ENCODE peak calls at places on chromosomes 11 and 22, in six cellular contexts. K, X, B, U, M and Z are unnamed samples.

GRCh38 chr11:100908746-100909145 is 220.9 kb downstream of the PGR start:
- DNase-seq in K (no peak), X (peak), B (no peak), U (no peak), M (peak), Z (no peak)

GRCh38 chr11:68533945-68534344 is 73.4 kb downstream of the PPP6R3 start:
- DNase-seq in K (no peak), X (no peak), B (no peak), U (no peak), M (no peak), Z (no peak)

GRCh38 chr22:19085233-19086043 is 36.8 kb downstream of the DGCR2 start:
- DNase-seq in K (no peak), X (peak), B (no peak), U (no peak), M (peak), Z (no peak)

GRCh38 chr22:33519140-33519973 is 400.9 kb downstream of the LARGE1 start:
- DNase-seq in K (no peak), X (peak), B (no peak), U (no peak), M (peak), Z (peak)

GRCh38 chr11:119897046-119897440 is 168.0 kb upstream of the NECTIN1 start:
- DNase-seq in K (no peak), X (no peak), B (no peak), U (no peak), M (no peak), Z (no peak)

GRCh38 chr11:70505761-70506657 is 107.7 kb downstream of the CTTN start:
- DNase-seq in K (peak), X (no peak), B (peak), U (no peak), M (no peak), Z (no peak)

GRCh38 chr22:44402196-44403111 is 89.7 kb upstream of the SHISAL1 start:
- DNase-seq in K (peak), X (no peak), B (peak), U (no peak), M (no peak), Z (no peak)

GRCh38 chr11:78065239-78065638 is 1.6 kb downstream of the THRSP start:
- DNase-seq in K (no peak), X (no peak), B (no peak), U (no peak), M (no peak), Z (no peak)

GRCh38 chr22:46050451-46050845 is 73.5 kb upstream of the WNT7B start:
- DNase-seq in K (peak), X (no peak), B (peak), U (no peak), M (no peak), Z (no peak)

GRCh38 chr11:133821776-133822175 is 23.5 kb downstream of the SPATA19 start:
- DNase-seq in K (peak), X (peak), B (no peak), U (peak), M (peak), Z (peak)

GRCh38 chr22:17913705-17914282 is 110.6 kb downstream of the MICAL3 start:
- DNase-seq in K (no peak), X (peak), B (no peak), U (no peak), M (no peak), Z (no peak)

GRCh38 chr11:92383430-92383829 is 158.8 kb downstream of the FAT3 start:
- DNase-seq in K (no peak), X (peak), B (no peak), U (no peak), M (peak), Z (no peak)

GRCh38 chr11:2306971-2307732 is 5.3 kb downstream of the TSPAN32 start:
- DNase-seq in K (no peak), X (peak), B (no peak), U (no peak), M (peak), Z (no peak)

GRCh38 chr11:70872950-70873735 is 379.2 kb downstream of the SHANK2 start:
- DNase-seq in K (no peak), X (no peak), B (no peak), U (no peak), M (no peak), Z (no peak)

GRCh38 chr22:27853404-27853803 is 51.8 kb upstream of the MN1 start:
- DNase-seq in K (peak), X (peak), B (no peak), U (no peak), M (peak), Z (no peak)

GRCh38 chr22:45889539-45890350 is 87.2 kb downstream of the WNT7B start:
- DNase-seq in K (peak), X (no peak), B (peak), U (no peak), M (peak), Z (no peak)

GRCh38 chr11:126352934-126353801 is 2.3 kb upstream of the ST3GAL4 start:
- DNase-seq in K (no peak), X (peak), B (no peak), U (no peak), M (peak), Z (no peak)

GRCh38 chr11:3840870-3841425 is at the start of gene RHOG:
- DNase-seq in K (peak), X (peak), B (peak), U (peak), M (no peak), Z (peak)

GRCh38 chr11:120139316-120140069 is 1.6 kb upstream of the TRIM29 start:
- DNase-seq in K (no peak), X (no peak), B (no peak), U (no peak), M (no peak), Z (no peak)

GRCh38 chr11:72930011-72930410 is 115.8 kb downstream of the ATG16L2 start:
- DNase-seq in K (no peak), X (no peak), B (no peak), U (no peak), M (peak), Z (no peak)

GRCh38 chr11:78196661-78197091 is 8.0 kb downstream of the USP35 start:
- DNase-seq in K (no peak), X (no peak), B (no peak), U (no peak), M (no peak), Z (no peak)

GRCh38 chr22:46454233-46454909 is 83.0 kb downstream of the CELSR1 start:
- DNase-seq in K (no peak), X (no peak), B (no peak), U (no peak), M (no peak), Z (no peak)

GRCh38 chr11:87454246-87454645 is 416.5 kb downstream of the TMEM135 start:
- DNase-seq in K (peak), X (no peak), B (no peak), U (no peak), M (no peak), Z (no peak)

GRCh38 chr11:78156081-78156844 is 16.8 kb upstream of the ALG8 start:
- DNase-seq in K (no peak), X (no peak), B (no peak), U (no peak), M (no peak), Z (no peak)

GRCh38 chr22:32949719-32950118 is 108.5 kb downstream of the SYN3 start:
- DNase-seq in K (no peak), X (no peak), B (no peak), U (no peak), M (no peak), Z (no peak)

GRCh38 chr22:27135582-27135981 is 478.2 kb downstream of the MIAT start:
- DNase-seq in K (no peak), X (peak), B (no peak), U (no peak), M (peak), Z (no peak)

GRCh38 chr11:129277216-129277838 is 85.2 kb upstream of the ARHGAP32 start:
- DNase-seq in K (no peak), X (peak), B (no peak), U (no peak), M (no peak), Z (no peak)

GRCh38 chr11:23540101-23540561 is 679.9 kb upstream of the CCDC179 start:
- DNase-seq in K (no peak), X (peak), B (no peak), U (no peak), M (peak), Z (peak)

GRCh38 chr22:24060375-24060788 is 49.3 kb downstream of the CABIN1 start:
- DNase-seq in K (no peak), X (peak), B (no peak), U (no peak), M (peak), Z (no peak)

GRCh38 chr11:5476184-5476819 is 12.2 kb upstream of the OR52D1 start:
- DNase-seq in K (peak), X (peak), B (no peak), U (no peak), M (peak), Z (peak)

GRCh38 chr11:66044757-66045156 is 4.2 kb downstream of the GAL3ST3 start:
- DNase-seq in K (no peak), X (no peak), B (no peak), U (no peak), M (no peak), Z (no peak)

GRCh38 chr11:121426476-121427454 is 25.3 kb upstream of the SORL1 start:
- DNase-seq in K (peak), X (no peak), B (peak), U (peak), M (no peak), Z (peak)

GRCh38 chr22:20554824-20555223 is 47.4 kb downstream of the MED15 start:
- DNase-seq in K (no peak), X (no peak), B (peak), U (no peak), M (no peak), Z (no peak)

GRCh38 chr11:111549196-111549868 is 8.8 kb downstream of the LAYN start:
- DNase-seq in K (no peak), X (no peak), B (no peak), U (no peak), M (no peak), Z (no peak)

GRCh38 chr11:34860034-34860433 is 56.1 kb downstream of the APIP start:
- DNase-seq in K (no peak), X (peak), B (peak), U (no peak), M (no peak), Z (no peak)

GRCh38 chr11:57491371-57492061 is 24.0 kb downstream of the SLC43A1 start:
- DNase-seq in K (peak), X (peak), B (peak), U (no peak), M (peak), Z (peak)

GRCh38 chr11:111963786-111964385 is 26.7 kb downstream of the DIXDC1 start:
- DNase-seq in K (no peak), X (peak), B (no peak), U (no peak), M (no peak), Z (no peak)

GRCh38 chr22:37317698-37318210 is 35.4 kb downstream of the CYTH4 start:
- DNase-seq in K (no peak), X (no peak), B (no peak), U (no peak), M (no peak), Z (no peak)

GRCh38 chr22:37319469-37319868 is 37.2 kb downstream of the CYTH4 start:
- DNase-seq in K (no peak), X (no peak), B (no peak), U (no peak), M (no peak), Z (no peak)

GRCh38 chr22:37316405-37316804 is 34.1 kb downstream of the CYTH4 start:
- DNase-seq in K (no peak), X (no peak), B (no peak), U (no peak), M (no peak), Z (no peak)

GRCh38 chr22:37316875-37317371 is 34.6 kb downstream of the CYTH4 start:
- DNase-seq in K (peak), X (peak), B (peak), U (peak), M (peak), Z (peak)

GRCh38 chr22:37318255-37319109 is 36.2 kb downstream of the CYTH4 start:
- DNase-seq in K (no peak), X (no peak), B (no peak), U (no peak), M (no peak), Z (no peak)
- TF ChIP-seq CTCF in K (no peak), X (no peak), B (no peak), U (no peak), M (no peak), Z (no peak)

DNA sequence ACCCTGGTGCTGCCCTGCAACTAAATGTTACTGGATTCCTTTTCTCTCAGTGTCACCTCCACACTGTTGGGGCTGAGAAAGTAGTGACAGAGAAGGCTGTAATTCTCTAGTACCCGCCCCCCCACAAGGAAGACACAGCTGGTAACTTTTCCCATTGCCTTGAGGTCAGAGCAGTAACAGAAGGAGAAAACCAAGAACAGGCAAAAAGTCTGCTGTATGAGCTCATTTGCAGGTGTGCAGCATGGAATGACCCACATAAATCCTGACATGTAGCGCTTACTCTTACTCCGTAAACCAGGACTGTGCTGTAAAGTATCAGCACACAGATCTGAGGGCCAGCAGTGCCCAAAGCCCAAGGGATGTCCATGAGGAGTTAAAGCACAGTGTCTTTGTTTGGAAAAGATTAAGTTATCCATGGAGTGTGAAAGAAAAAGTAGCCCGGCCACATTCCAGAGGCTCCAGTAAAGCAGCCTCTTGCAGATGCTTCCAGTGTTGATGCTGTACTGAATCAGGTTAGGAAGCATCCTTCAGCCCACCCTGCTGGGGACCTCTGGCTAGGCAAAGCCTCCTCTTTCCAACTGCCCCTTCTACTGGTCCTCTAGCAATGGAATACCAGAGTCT is 120.6 kb downstream of the PLEKHA7 start:
- DNase-seq in K (no peak), X (no peak), B (no peak), U (no peak), M (no peak), Z (no peak)
- TF ChIP-seq CTCF in K (no peak), X (no peak), B (no peak), U (no peak), M (no peak), Z (no peak)

GRCh38 chr11:75536786-75537629 is 11.3 kb upstream of the GDPD5 start:
- DNase-seq in K (no peak), X (peak), B (no peak), U (no peak), M (peak), Z (no peak)
- TF ChIP-seq CTCF in K (no peak), X (no peak), B (no peak), U (no peak), M (no peak), Z (no peak)

GRCh38 chr11:105824494-105825013 is 197.5 kb downstream of the MSANTD4 start:
- DNase-seq in K (peak), X (no peak), B (no peak), U (no peak), M (no peak), Z (no peak)
- TF ChIP-seq CTCF in K (no peak), X (no peak), B (no peak), U (no peak), M (no peak), Z (no peak)

GRCh38 chr11:45212566-45213315 is 66.3 kb downstream of the PRDM11 start:
- DNase-seq in K (no peak), X (no peak), B (peak), U (no peak), M (no peak), Z (peak)
- TF ChIP-seq CTCF in K (no peak), X (no peak), B (no peak), U (no peak), M (no peak), Z (peak)

DNA sequence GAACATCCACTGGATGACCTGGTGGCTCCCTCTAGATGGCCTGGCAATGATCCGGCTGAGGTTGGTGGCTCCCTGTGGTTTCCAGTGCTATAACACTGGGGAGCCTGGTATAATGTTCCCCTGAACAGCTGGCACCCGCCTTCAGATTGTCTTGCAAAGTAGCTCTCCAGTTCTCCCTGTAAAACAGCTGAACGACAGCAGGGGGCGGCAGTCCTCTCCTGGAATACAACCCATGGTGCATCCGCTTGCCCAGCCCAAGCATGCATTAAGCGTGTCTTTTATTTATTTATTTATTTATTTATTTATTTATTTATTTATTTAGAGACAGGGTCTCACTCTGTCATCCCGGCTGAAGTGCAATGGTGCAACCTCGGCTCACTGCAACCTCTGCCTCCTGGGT is 258.9 kb downstream of the BUD13 start:
- DNase-seq in K (peak), X (peak), B (no peak), U (no peak), M (peak), Z (peak)
- TF ChIP-seq CTCF in K (peak), X (peak), B (no peak), U (peak), M (peak), Z (peak)

GRCh38 chr11:116928845-116929244 is 91.4 kb upstream of the APOA1 start:
- DNase-seq in K (no peak), X (no peak), B (no peak), U (no peak), M (no peak), Z (no peak)

GRCh38 chr11:116929393-116930090 is 92.1 kb upstream of the APOA1 start:
- DNase-seq in K (no peak), X (peak), B (no peak), U (no peak), M (peak), Z (no peak)

GRCh38 chr11:116925050-116925449 is 87.6 kb upstream of the APOA1 start:
- DNase-seq in K (no peak), X (no peak), B (no peak), U (no peak), M (no peak), Z (no peak)

GRCh38 chr11:116928102-116928777 is 90.8 kb upstream of the APOA1 start:
- DNase-seq in K (no peak), X (no peak), B (no peak), U (no peak), M (no peak), Z (no peak)

DNA sequence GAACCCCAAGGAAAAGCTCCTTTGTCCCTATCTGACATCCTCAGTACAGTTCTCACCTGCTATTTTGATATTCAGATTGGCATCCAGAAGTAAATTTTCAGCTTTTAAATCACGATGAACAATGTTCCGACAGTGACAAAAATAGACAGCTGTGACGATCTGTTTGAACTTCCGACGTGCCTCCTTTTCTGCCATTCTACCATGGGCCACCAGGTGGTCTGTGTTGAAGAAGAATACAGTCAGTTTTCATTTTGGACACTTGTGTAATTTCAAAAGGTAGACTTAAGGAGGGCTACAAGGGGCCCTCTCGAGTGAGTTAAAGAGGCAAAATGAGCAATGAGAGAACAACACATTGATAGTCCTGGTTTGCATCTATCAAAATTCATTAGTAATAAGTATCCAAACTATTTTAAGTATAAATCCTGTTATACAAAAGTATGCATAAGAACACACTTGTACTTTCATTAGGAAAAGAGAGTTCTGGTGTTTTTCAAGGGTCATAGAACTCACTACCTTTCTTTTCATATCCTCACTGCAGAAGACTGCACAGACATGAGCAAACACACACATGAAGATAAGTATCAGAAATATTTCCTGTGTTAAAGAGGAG is 89.8 kb upstream of the APOA1 start:
- DNase-seq in K (peak), X (peak), B (no peak), U (no peak), M (no peak), Z (no peak)
- TF ChIP-seq CTCF in K (peak), X (peak), B (peak), U (peak), M (peak), Z (peak)

DNA sequence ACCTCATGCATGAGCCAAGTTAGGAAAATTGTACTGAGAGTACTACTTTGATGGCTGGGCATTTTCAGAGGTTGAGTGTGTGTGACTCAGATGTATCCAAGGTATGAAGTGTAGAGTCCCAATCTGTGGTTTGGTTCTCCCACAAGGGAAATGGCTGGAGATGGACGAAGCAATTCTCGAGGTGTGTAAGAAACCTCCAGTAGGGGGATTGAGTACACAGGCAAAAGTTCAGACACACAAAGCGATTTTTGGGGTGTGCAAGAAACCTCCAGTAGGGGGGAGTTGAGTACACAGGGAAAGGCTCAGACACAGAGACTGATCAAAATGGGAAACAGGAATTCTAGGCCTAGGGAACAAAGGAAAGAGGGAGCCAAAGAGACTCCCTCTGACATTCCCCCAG is 1536.3 kb downstream of the FAM181B start:
- DNase-seq in K (no peak), X (no peak), B (no peak), U (no peak), M (no peak), Z (no peak)
- TF ChIP-seq CTCF in K (no peak), X (no peak), B (no peak), U (no peak), M (no peak), Z (no peak)

DNA sequence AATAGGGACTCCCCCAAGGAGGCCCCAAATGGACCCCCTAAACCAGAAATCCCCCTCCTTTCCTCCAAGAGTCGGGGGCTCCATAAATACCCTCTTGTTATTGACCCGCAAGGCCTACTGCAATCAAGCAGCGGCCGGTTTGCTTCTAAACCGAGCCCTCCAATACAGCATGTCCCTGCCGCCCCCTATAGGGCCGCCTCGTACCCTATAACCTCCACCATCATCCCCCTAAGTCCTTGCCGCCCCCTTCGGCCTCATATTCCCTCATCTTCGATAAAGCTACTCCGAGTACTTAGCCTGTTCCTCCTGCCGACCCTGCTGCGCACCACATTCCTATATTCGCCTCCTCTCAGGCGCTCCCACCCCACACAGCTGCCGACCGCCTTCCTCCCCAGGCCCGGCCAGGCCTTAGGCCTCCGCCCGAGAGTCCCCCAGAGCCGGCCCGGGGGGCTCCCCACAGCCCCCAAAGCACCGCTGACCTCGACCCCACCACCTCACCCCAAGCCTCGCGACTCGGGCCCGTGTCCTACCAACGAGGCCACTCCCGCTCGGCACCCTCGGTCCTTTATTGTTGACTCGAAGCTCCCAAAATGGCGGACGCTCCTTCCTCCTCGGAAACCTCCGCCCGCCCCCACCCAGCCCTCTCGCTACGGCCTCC is 478 bp downstream of the DDX6 start:
- DNase-seq in K (peak), X (peak), B (peak), U (no peak), M (peak), Z (peak)
- TF ChIP-seq CTCF in K (peak), X (peak), B (peak), U (no peak), M (peak), Z (peak)